ENCODE peak calls at places on chromosomes 12 and 14, in five cellular contexts. Z is progenitor cell of endocrine pancreas, T is neural crest cell, U is adrenal gland, V is foreskin fibroblast. P is an unnamed sample.

GRCh38 chr14:23380197-23381016 is 3.6 kb downstream of the CMTM5 start:
- DNase-seq in U (no peak), V (no peak), T (no peak), Z (no peak), P (peak)

GRCh38 chr12:21933656-21934055 is 7.6 kb downstream of the ABCC9 start:
- DNase-seq in Z (no peak), V (no peak), T (no peak), U (no peak), P (no peak)

GRCh38 chr14:31505411-31505810 is 17.6 kb upstream of the GPR33 start:
- DNase-seq in Z (no peak), T (no peak), V (no peak), U (no peak), P (no peak)

GRCh38 chr12:122732170-122732569 is 1.5 kb upstream of the HCAR1 start:
- DNase-seq in U (no peak), Z (no peak), V (no peak), T (no peak), P (no peak)

GRCh38 chr14:105092912-105093425 is 27.7 kb upstream of the GPR132 start:
- DNase-seq in Z (no peak), T (no peak), V (peak), U (peak), P (no peak)

GRCh38 chr12:123061806-123062205 is 81.3 kb downstream of the ARL6IP4 start:
- DNase-seq in U (no peak), Z (no peak), T (no peak), V (no peak), P (no peak)

GRCh38 chr14:37165794-37166193 is 6.6 kb downstream of the SLC25A21 start:
- DNase-seq in T (no peak), Z (no peak), V (no peak), U (no peak), P (no peak)

GRCh38 chr14:75568791-75569190 is 9.6 kb upstream of the FLVCR2 start:
- DNase-seq in T (no peak), Z (no peak), V (no peak), U (no peak), P (no peak)

GRCh38 chr12:74317078-74317581 is 220.5 kb upstream of the ATXN7L3B start:
- DNase-seq in V (no peak), Z (no peak), T (no peak), U (no peak), P (no peak)

GRCh38 chr12:115918763-115919162 is 358.7 kb downstream of the MED13L start:
- DNase-seq in Z (no peak), U (no peak), V (no peak), T (no peak), P (no peak)

GRCh38 chr12:113097716-113098427 is 37.7 kb downstream of the RASAL1 start:
- DNase-seq in T (no peak), Z (no peak), V (no peak), U (peak), P (no peak)

GRCh38 chr12:101018540-101018939 is 191.5 kb downstream of the SLC5A8 start:
- DNase-seq in T (no peak), Z (no peak), V (peak), U (peak), P (no peak)

GRCh38 chr14:103334644-103335603 is 887 bp downstream of the EIF5 start:
- DNase-seq in T (peak), Z (peak), U (peak), V (peak), P (peak)

GRCh38 chr12:40650038-40650704 is 42.1 kb upstream of the CNTN1 start:
- DNase-seq in Z (no peak), T (no peak), V (no peak), U (no peak), P (no peak)

GRCh38 chr14:100438678-100439592 is 115.8 kb downstream of the SLC25A47 start:
- DNase-seq in Z (no peak), T (no peak), V (peak), U (peak), P (no peak)

GRCh38 chr12:8871067-8871466 is 43.2 kb upstream of the PHC1 start:
- DNase-seq in U (no peak), Z (no peak), T (no peak), V (no peak), P (no peak)

GRCh38 chr12:131097247-131098177 is 143.8 kb downstream of the ADGRD1 start:
- DNase-seq in T (no peak), V (no peak), Z (no peak), U (no peak), P (peak)

GRCh38 chr12:45644521-45644920 is 85.0 kb upstream of the ARID2 start:
- DNase-seq in V (peak), T (no peak), Z (no peak), U (peak), P (no peak)

GRCh38 chr14:73262427-73263183 is 25.3 kb downstream of the PAPLN start:
- DNase-seq in U (no peak), Z (no peak), T (no peak), V (no peak), P (no peak)

GRCh38 chr14:63182967-63183366 is 21.3 kb upstream of the RHOJ start:
- DNase-seq in U (no peak), Z (no peak), T (no peak), V (no peak), P (no peak)

GRCh38 chr14:75147423-75148071 is 20.7 kb upstream of the NEK9 start:
- DNase-seq in U (peak), V (peak), T (peak), Z (peak), P (peak)

GRCh38 chr14:20782280-20782890 is 1.3 kb downstream of the RNASE6 start:
- DNase-seq in V (no peak), Z (no peak), U (peak), T (no peak), P (no peak)

GRCh38 chr14:80621701-80622100 is 319.8 kb downstream of the CEP128 start:
- DNase-seq in V (peak), U (no peak), Z (no peak), T (no peak), P (no peak)

GRCh38 chr14:23438130-23438893 is 2.9 kb upstream of the MYH7 start:
- DNase-seq in U (no peak), Z (no peak), V (no peak), T (no peak), P (no peak)

DNA sequence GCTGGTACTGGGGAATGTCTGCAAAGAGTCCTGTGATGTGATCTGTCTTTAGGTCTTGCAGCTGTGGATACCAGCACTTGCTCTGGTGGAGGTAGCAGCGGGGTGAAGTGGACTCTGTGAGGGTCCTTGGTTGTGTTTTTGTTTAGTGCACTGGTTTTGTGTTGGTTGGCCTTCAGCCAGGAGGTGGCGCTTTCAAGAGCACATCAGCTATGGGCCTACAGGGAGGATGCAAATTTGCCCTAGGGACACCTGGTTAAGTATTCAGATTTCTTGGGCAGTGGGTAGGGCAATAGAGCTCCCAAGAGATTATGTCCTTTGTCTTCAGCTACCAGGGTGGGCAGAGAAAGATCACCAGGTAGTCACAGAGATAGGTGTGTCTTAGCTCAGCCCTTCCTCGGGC is 63.8 kb downstream of the PTGER2 start:
- DNase-seq in V (no peak), T (no peak), Z (no peak), U (no peak), P (no peak)
- TF ChIP-seq CTCF in V (no peak), T (no peak), Z (no peak), U (no peak), P (no peak)

GRCh38 chr12:124567035-124567672 is at the start of gene NCOR2:
- DNase-seq in U (peak), T (peak), Z (peak), V (no peak), P (peak)

GRCh38 chr12:124567673-124568373 is 411 bp upstream of the NCOR2 start:
- DNase-seq in T (peak), V (peak), Z (peak), U (peak), P (peak)

GRCh38 chr12:124565071-124565491 is 2.3 kb downstream of the NCOR2 start:
- DNase-seq in T (no peak), U (peak), V (no peak), Z (peak), P (peak)

GRCh38 chr12:124565656-124566180 is 1.7 kb downstream of the NCOR2 start:
- DNase-seq in T (no peak), V (no peak), U (no peak), Z (no peak), P (no peak)

DNA sequence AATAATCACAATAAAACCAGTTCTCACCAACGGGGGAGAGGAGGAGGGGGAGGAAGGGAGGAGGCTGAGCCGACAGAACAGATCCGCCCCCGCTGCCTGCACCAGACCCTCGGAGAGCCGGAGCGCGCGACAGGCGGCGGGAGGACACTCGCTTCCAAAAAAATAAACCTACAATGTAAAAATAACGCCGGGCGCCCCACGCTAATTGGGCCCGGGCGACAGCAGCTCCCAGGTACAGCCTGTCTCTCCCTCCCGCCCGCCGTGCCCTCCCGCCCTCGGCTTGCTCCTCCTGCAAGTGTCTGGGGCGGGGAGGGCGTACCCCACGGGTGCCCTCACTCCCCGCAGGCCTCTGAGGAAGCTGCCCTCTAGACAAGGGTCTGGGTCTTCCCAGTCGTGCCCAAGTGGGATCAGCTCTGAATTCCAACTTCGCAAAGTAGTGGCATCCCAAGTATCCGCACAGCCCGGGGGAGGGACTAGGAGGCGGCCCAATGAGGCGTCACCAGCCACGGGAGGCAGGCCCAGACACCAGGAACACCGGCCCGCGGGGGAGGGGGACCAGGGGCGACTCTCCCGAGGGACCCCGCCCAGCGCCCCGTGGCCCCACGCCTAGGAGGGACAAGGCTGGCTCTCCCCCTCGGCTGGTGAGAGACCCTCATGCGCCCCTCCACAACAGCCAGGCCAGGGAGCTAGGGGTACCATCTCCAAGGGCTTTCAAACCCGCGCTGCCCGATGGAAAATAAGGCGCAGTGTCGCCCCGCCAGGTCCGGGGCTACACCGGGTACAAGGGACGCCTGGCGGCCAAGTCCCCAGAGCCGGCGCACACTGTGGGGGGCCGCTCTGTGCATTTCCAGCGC is 1.0 kb downstream of the NCOR2 start:
- DNase-seq in Z (peak), U (peak), V (peak), T (peak), P (peak)
- TF ChIP-seq CTCF in Z (no peak), U (no peak), V (no peak), T (no peak), P (peak)

GRCh38 chr14:59920378-59920683 is 387 bp downstream of the LRRC9 start:
- DNase-seq in T (no peak), V (no peak), U (no peak), Z (no peak), P (no peak)

GRCh38 chr14:59913187-59913586 is 6.8 kb upstream of the LRRC9 start:
- DNase-seq in T (no peak), V (no peak), Z (no peak), U (no peak), P (no peak)

GRCh38 chr14:59919582-59920377 is at the start of gene LRRC9:
- DNase-seq in Z (peak), T (peak), U (peak), V (no peak), P (peak)

DNA sequence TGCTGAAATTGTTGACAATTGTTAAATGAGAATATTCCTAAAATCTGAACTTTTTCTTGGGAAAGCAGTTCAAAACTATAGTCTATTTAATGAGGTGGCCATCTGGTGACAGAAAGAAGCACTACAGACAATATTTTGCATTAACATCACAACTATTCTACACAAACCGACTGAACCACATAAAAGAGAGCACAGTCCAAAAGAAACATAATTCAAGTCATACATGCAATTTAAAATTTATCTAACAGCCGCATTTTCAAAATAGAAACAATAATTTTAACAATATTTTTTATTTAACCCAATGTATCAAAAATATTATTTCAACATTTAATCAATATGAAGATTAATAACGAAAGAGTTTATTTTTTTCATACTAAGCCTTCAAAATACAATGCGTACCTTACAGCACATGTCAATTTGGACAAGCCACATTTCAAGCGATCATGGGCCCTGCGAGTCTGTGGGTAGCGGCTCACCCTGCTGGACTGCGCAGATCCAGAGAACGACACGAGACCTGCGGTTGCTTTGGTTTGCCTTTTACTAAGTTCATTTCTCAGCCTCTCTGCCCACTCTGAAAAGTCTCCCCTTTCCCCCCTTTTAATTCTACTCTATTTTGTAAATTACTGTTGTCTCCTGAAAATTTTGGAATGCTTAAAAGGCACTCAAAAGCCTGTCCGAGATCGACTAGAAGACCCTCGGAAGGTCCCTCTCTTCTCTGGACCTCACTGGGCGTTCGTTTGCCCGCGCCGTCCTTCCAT is 941 bp upstream of the LRRC9 start:
- DNase-seq in V (no peak), T (no peak), U (peak), Z (no peak), P (peak)
- TF ChIP-seq CTCF in V (peak), T (peak), U (peak), Z (peak), P (peak)

GRCh38 chr12:52213541-52214420 is 19.3 kb upstream of the KRT7 start:
- DNase-seq in V (peak), T (peak), Z (peak), U (peak), P (peak)
- TF ChIP-seq CTCF in V (peak), T (peak), Z (peak), U (peak), P (peak)

GRCh38 chr14:21894003-21894897 is 220.6 kb upstream of the OR4E1 start:
- DNase-seq in Z (no peak), T (no peak), V (no peak), U (no peak), P (peak)
- TF ChIP-seq CTCF in Z (peak), T (peak), V (no peak), U (no peak), P (peak)

GRCh38 chr12:4099276-4099675 is 174.3 kb upstream of the CCND2 start:
- DNase-seq in U (no peak), T (no peak), Z (no peak), V (no peak), P (no peak)
- TF ChIP-seq CTCF in U (no peak), T (peak), Z (peak), V (no peak), P (no peak)

GRCh38 chr12:66103011-66103913 is 27.3 kb downstream of the LLPH start:
- DNase-seq in T (no peak), V (no peak), Z (no peak), U (no peak), P (no peak)
- TF ChIP-seq CTCF in T (no peak), V (no peak), Z (peak), U (no peak), P (peak)